ENCODE peak calls at places on chromosomes 4 and X, in four cellular contexts. J is fibroblast of mammary gland, F is mesothelial cell of epicardium, K is OCI-LY7. H is an unnamed sample.

GRCh38 chrX:119887721-119888425 is 7.8 kb upstream of the AKAP14 start:
- DNase-seq in J (peak), F (no peak), K (peak), H (no peak)

GRCh38 chr4:181150173-181150572 is 1093.0 kb upstream of the TENM3 start:
- DNase-seq in J (no peak), F (no peak), K (no peak), H (no peak)

GRCh38 chr4:54233697-54234496 is 4.8 kb downstream of the PDGFRA start:
- DNase-seq in J (peak), F (no peak), K (peak), H (no peak)

GRCh38 chr4:2902126-2902525 is 58.5 kb downstream of the ADD1 start:
- DNase-seq in J (no peak), F (no peak), K (no peak), H (no peak)

GRCh38 chr4:47703964-47704363 is 133.9 kb downstream of the CORIN start:
- DNase-seq in J (no peak), F (no peak), K (no peak), H (no peak)

GRCh38 chr4:10456270-10457254 is 664 bp downstream of the ZNF518B start:
- DNase-seq in J (peak), F (no peak), K (peak), H (no peak)

GRCh38 chr4:165877291-165877690 is 4.3 kb downstream of the TLL1 start:
- DNase-seq in J (peak), F (no peak), K (no peak), H (no peak)

GRCh38 chr4:79042079-79042674 is 102.9 kb upstream of the PAQR3 start:
- DNase-seq in J (peak), F (no peak), K (peak), H (no peak)

GRCh38 chr4:92182006-92182735 is 121.6 kb upstream of the GRID2 start:
- DNase-seq in J (no peak), F (no peak), K (no peak), H (no peak)

GRCh38 chrX:2342878-2343277 is 157.9 kb downstream of the DHRSX start:
- DNase-seq in J (peak), F (no peak), K (no peak), H (no peak)

GRCh38 chrX:73214366-73215094 is at the start of gene NAP1L2:
- DNase-seq in J (peak), F (no peak), K (no peak), H (no peak)

GRCh38 chr4:7515390-7515902 is 80.7 kb upstream of the PSAPL1 start:
- DNase-seq in J (peak), F (no peak), K (no peak), H (no peak)

GRCh38 chr4:3368841-3369760 is 72.7 kb upstream of the HGFAC start:
- DNase-seq in J (no peak), F (no peak), K (no peak), H (no peak)

GRCh38 chrX:32867781-32868523 is 343.4 kb downstream of the DMD start:
- DNase-seq in J (no peak), F (no peak), K (no peak), H (no peak)

GRCh38 chr4:94534401-94535312 is 82.9 kb downstream of the PDLIM5 start:
- DNase-seq in J (no peak), F (no peak), K (no peak), H (no peak)

GRCh38 chr4:177220376-177220775 is 89.3 kb upstream of the NEIL3 start:
- DNase-seq in J (peak), F (no peak), K (no peak), H (no peak)

GRCh38 chr4:61201562-61202099 is 1.5 kb downstream of the ADGRL3 start:
- DNase-seq in J (no peak), F (no peak), K (no peak), H (no peak)

GRCh38 chr4:100762738-100763137 is 244.9 kb upstream of the EMCN start:
- DNase-seq in J (no peak), F (no peak), K (no peak), H (no peak)

GRCh38 chr4:38223801-38224236 is 263.6 kb downstream of the PTTG2 start:
- DNase-seq in J (no peak), F (no peak), K (no peak), H (no peak)

GRCh38 chrX:41335590-41336331 is 1.8 kb downstream of the DDX3X start:
- DNase-seq in J (peak), F (no peak), K (no peak), H (no peak)

GRCh38 chr4:9894604-9895361 is 113.3 kb downstream of the DRD5 start:
- DNase-seq in J (no peak), F (no peak), K (no peak), H (no peak)

GRCh38 chr4:170853422-170854021 is 763.8 kb upstream of the AADAT start:
- DNase-seq in J (peak), F (no peak), K (peak), H (peak)

GRCh38 chr4:84032372-84032771 is 466.7 kb downstream of the NKX6-1 start:
- DNase-seq in J (no peak), F (no peak), K (no peak), H (no peak)

GRCh38 chr4:157045507-157046127 is 30.3 kb upstream of the GLRB start:
- DNase-seq in J (peak), F (no peak), K (peak), H (no peak)

GRCh38 chr4:171846232-171846631 is 33.0 kb downstream of the GALNTL6 start:
- DNase-seq in J (peak), F (no peak), K (peak), H (no peak)

GRCh38 chr4:97938141-97938540 is 205.1 kb downstream of the STPG2 start:
- DNase-seq in J (no peak), F (no peak), K (no peak), H (no peak)

GRCh38 chr4:94530073-94530472 is 78.3 kb downstream of the PDLIM5 start:
- DNase-seq in J (no peak), F (no peak), K (no peak), H (no peak)

GRCh38 chr4:67785528-67785927 is 31.3 kb upstream of the GNRHR start:
- DNase-seq in J (no peak), F (no peak), K (no peak), H (no peak)

GRCh38 chrX:23434356-23434884 is 99.8 kb downstream of the PTCHD1 start:
- DNase-seq in J (peak), F (no peak), K (no peak), H (no peak)

GRCh38 chrX:82676386-82676785 is 831.7 kb upstream of the POU3F4 start:
- DNase-seq in J (peak), F (no peak), K (peak), H (no peak)

GRCh38 chrX:72021975-72022374 is 109.7 kb downstream of the RTL5 start:
- DNase-seq in J (peak), F (no peak), K (peak), H (no peak)

GRCh38 chr4:54746228-54746627 is 88.5 kb downstream of the KIT start:
- DNase-seq in J (no peak), F (no peak), K (no peak), H (no peak)

DNA sequence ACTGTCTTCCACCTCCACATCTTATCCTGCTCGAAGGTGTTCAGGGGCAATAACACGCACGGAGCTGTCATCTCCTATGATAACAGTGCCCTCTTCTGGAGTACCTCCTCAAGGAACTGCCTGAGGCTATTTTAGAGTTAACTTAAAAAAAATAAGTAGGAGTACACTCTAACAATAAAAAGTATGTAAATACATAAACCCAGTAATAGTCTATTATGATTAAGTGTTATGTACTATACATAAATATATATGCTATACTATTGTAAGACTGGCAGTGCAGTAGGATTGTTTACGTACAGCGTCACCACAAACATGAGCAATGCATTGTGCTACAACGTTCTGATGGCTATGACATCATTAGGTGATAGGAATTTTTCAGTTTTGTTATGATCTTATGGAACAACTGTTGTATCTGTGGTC is 34.5 kb upstream of the TLR2 start:
- DNase-seq in J (peak), F (no peak), K (peak), H (no peak)
- TF ChIP-seq CTCF in J (peak), F (no peak), K (peak), H (peak)

DNA sequence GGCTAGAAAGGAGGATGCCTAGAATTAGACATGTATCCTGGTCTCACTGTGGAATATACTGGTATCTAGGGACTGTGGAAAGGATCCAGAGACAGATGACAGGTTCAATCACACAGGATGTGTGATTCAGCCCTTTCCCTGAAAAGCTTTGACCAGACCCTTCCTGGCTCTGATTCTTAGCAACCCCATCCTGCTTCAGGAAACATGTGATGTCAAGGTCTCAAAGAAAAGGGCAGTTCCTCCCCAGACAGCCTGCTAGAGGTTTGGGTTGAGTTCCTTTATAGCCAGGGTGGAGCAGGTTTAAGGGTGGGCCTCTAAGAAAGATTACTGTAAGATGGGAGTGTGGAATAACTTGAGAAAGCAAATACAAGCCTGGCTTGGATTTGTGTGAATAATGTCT is 3.0 kb downstream of the BMP15 start:
- DNase-seq in J (no peak), F (no peak), K (no peak), H (no peak)
- TF ChIP-seq CTCF in J (no peak), F (no peak), K (no peak), H (no peak)

GRCh38 chrX:66728818-66729271 is 90.0 kb upstream of the EDA2R start:
- DNase-seq in J (peak), F (peak), K (peak), H (no peak)

DNA sequence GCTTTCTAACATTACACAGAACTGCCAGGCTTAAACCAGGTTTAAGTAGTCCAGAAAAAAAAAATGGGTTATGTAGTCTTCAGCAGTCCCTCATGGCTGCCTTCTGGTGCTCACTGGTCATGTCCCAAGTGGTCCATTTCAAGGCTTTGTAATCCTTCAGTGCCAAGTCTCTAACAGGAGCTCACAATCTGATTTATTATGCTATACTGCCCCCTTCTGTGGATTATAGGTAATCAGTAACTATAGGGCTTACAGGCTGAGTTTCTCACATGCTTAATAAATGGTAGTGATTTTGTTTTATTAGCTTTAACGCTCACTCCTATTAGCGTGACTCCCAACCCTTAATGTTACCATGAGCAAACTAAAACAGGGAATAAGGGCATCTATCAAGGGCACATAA is 92.5 kb upstream of the EDA2R start:
- DNase-seq in J (peak), F (no peak), K (peak), H (no peak)
- TF ChIP-seq CTCF in J (peak), F (peak), K (peak), H (peak)

GRCh38 chrX:6574762-6575161 is 39.8 kb upstream of the VCX3A start:
- DNase-seq in J (no peak), F (no peak), K (peak), H (no peak)
- TF ChIP-seq CTCF in J (no peak), F (no peak), K (peak), H (no peak)

GRCh38 chr4:185395956-185396723 is 416 bp upstream of the LRP2BP start:
- DNase-seq in J (peak), F (peak), K (peak), H (peak)

GRCh38 chr4:185395255-185395955 is at the start of gene LRP2BP:
- DNase-seq in J (peak), F (no peak), K (peak), H (no peak)

GRCh38 chr4:185398618-185399017 is 2.0 kb downstream of the ANKRD37 start:
- DNase-seq in J (no peak), F (no peak), K (no peak), H (no peak)

GRCh38 chr4:185394568-185395254 is 1.0 kb downstream of the LRP2BP start:
- DNase-seq in J (peak), F (no peak), K (peak), H (no peak)

GRCh38 chr4:185396724-185397402 is at the start of gene ANKRD37:
- DNase-seq in J (peak), F (peak), K (no peak), H (no peak)
- TF ChIP-seq CTCF in J (no peak), F (no peak), K (no peak), H (no peak)

GRCh38 chr4:29081230-29081955 is 1638.8 kb upstream of the PCDH7 start:
- DNase-seq in J (peak), F (no peak), K (no peak), H (no peak)
- TF ChIP-seq CTCF in J (peak), F (peak), K (peak), H (peak)

DNA sequence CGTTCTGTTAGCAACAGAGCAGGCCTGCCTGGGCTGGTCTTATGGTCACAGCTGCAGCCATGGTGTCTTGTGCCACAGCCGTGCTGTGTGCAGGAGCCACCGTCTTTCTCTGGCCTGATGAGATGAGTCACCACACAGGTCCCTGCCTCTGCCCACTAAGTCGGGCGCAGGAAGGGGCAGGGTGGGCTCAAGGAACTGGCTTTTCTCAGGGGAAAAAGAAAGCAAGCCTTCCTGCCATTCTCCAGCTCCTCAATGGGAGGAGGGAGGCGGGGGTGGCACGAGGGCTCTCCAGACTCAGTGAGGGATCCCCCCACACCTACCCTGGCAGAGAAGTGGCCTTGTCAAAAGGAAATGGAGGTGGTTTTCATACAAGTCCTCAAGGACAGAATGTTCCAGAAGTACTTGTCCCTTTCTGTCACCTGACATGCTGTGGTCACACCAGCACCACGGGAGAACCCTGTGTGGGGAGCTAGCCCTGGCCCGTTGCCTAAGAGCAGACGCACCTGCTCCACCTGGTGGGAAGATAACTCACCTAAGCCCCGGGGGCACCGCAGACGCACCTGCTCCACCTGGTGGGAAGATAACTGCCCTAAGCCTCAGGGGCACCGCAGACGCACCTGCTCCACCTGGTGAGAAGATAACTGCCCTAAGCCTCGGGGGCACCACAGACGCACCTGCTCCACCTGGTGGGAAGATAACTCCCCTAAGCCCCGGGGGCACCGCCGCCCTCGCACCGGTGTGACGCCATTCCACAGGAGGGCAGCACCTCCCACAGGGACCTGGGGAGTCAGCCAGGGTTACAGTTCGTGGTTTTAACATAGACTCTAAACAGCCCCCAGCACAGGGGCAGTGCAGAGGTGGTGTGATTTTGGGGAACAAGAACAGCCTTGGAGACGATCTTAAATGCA is 18.5 kb downstream of the UVSSA start:
- DNase-seq in J (no peak), F (no peak), K (no peak), H (no peak)
- TF ChIP-seq CTCF in J (no peak), F (no peak), K (peak), H (no peak)

DNA sequence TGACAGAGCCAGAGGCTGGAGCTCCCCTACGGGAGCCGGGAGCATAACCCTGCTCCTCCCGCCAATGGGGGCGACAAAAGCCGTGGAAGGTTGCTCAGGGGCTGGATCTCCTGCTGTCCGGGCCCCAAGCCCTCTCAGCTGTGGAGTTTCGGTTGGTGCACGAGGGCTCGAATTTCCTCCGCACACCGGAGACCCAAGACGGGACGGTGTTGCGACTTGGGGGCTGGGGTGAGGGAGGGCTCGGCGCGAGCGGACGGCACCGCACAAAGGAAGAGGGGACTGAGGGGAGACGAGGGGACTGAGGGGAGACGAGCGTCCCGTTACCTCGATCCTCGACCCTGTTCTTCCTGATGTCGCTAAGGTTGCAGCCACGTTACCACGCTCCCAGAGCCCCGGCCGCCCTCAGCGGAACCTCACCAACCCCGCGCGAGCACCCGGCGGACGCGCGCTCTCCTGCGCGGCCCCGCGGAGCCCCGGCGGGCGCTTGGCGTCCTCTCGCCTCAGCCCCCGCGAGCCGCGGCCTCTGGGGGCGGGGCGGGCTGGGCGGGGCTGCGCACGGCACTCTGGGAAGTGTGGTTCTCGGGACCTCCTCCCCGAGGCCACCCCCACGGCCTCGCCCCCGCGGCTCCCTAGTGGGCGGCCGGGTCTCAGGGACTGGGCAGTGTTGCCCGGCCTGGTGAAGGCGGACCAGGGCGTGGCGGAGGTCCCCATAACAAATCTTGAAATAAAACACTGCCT is at the start of gene KLHL8:
- DNase-seq in J (peak), F (peak), K (peak), H (peak)
- TF ChIP-seq CTCF in J (peak), F (no peak), K (peak), H (peak)

GRCh38 chr4:153206534-153206933 is 2.3 kb downstream of the TRIM2 start:
- DNase-seq in J (no peak), F (no peak), K (no peak), H (no peak)

GRCh38 chr4:153205757-153206156 is 1.5 kb downstream of the TRIM2 start:
- DNase-seq in J (peak), F (no peak), K (no peak), H (no peak)

GRCh38 chr4:153207027-153207426 is 2.8 kb downstream of the TRIM2 start:
- DNase-seq in J (no peak), F (no peak), K (no peak), H (no peak)

GRCh38 chr4:153204247-153205027 is at the start of gene TRIM2:
- DNase-seq in J (peak), F (peak), K (no peak), H (no peak)

DNA sequence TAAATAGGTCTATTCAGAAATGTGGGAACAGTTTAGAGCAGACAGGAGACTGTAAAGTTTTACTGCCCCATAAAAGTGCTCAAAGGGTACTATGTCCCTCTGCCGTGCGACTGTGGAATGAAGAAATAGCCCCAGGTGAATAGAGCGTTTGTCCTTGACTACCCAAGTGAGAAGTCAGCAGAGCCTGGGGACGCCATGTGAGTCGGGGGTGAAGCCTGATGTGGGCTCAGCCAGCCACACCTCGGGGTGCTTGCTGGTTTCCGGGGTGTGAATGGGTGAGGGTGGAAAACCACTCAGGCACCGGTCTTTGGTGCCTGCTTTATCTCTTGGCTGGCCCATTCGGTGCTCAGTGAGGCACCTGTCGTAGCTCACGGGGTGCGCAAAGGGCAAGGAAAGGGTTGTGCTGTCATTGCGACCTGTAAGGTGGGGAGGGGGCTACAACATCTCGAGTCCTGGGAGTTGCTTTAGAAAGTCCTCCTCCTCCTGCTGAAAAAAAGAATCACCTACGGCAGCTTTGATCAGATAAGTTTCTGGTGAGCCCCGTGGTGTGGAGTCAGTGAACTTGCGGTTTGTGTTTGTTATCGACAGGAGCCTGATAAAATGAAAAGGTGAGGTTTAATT is 895 bp downstream of the TRIM2 start:
- DNase-seq in J (no peak), F (no peak), K (no peak), H (no peak)
- TF ChIP-seq CTCF in J (no peak), F (no peak), K (no peak), H (no peak)

GRCh38 chr4:158253350-158253980 is 43.2 kb downstream of the TMEM144 start:
- DNase-seq in J (peak), F (peak), K (peak), H (no peak)
- TF ChIP-seq CTCF in J (peak), F (peak), K (peak), H (peak)

H was measured in D721Med.